ENCODE peak calls at places on chromosomes 1 and 21, in six cellular contexts. R is Peyer's patch; U is T-cell; G is stimulated activated CD8-positive, alpha-beta memory T cell treated with anti-CD3 and anti-CD28 coated beads, Interleukin-12 subunit alpha, Interleukin-12 subunit beta, amount 100 ng/mL, for 1 hour; L is colonic mucosa; W is putamen. A is an unnamed sample.
A peak's percentile ranks its signal among the peaks of the same experiment; 100 is the strongest.

GRCh38 chr1:171983584-171983983 is 142.3 kb downstream of the DNM3 start:
- DNase-seq in R (no peak), G (no peak), L (no peak), W (peak; percentile 39), U (no peak), A (no peak)

GRCh38 chr1:54989968-54990810 is 8.5 kb upstream of the BSND start:
- DNase-seq in G (no peak), U (no peak), R (no peak), L (no peak), W (no peak), A (no peak)

GRCh38 chr1:221522440-221523050 is 219.3 kb downstream of the DUSP10 start:
- DNase-seq in G (no peak), U (no peak), L (no peak), W (no peak), R (no peak), A (no peak)

GRCh38 chr1:201396859-201397464 is 2.2 kb downstream of the LAD1 start:
- DNase-seq in U (no peak), W (no peak), L (peak; percentile 87), R (no peak), G (no peak), A (no peak)

GRCh38 chr1:76145332-76145731 is 70.8 kb downstream of the ST6GALNAC3 start:
- DNase-seq in G (no peak), R (no peak), U (no peak), W (no peak), L (no peak), A (no peak)

GRCh38 chr21:43992121-43992520 is 20.0 kb upstream of the TRAPPC10 start:
- DNase-seq in L (no peak), U (no peak), R (no peak), W (no peak), G (no peak), A (no peak)

GRCh38 chr1:61337037-61337436 is 254.7 kb downstream of the NFIA start:
- DNase-seq in R (no peak), W (no peak), U (no peak), G (no peak), L (no peak), A (no peak)

GRCh38 chr1:89070509-89070908 is 5.5 kb upstream of the GBP1 start:
- DNase-seq in W (no peak), U (no peak), G (no peak), R (no peak), L (no peak), A (no peak)

GRCh38 chr1:118118469-118118868 is 66.6 kb downstream of the SPAG17 start:
- DNase-seq in W (no peak), U (no peak), G (no peak), L (peak; percentile 55), R (no peak), A (no peak)

GRCh38 chr1:24391882-24392603 is 21.5 kb downstream of the STPG1 start:
- DNase-seq in L (peak; percentile 77), U (no peak), R (peak; percentile 68), W (peak; percentile 57), G (peak; percentile 43), A (peak; percentile 40)

GRCh38 chr1:108747128-108747827 is 804 bp downstream of the STXBP3 start:
- DNase-seq in W (peak; percentile 80), L (peak; percentile 87), R (peak; percentile 65), U (no peak), G (peak; percentile 13), A (peak; percentile 14)

GRCh38 chr1:4585216-4585615 is 69.2 kb upstream of the AJAP1 start:
- DNase-seq in R (no peak), U (no peak), L (no peak), G (peak; percentile 2), W (no peak), A (peak; percentile 11)

GRCh38 chr1:55081188-55081904 is 42.0 kb downstream of the PCSK9 start:
- DNase-seq in U (no peak), G (no peak), W (no peak), R (no peak), L (no peak), A (no peak)

A was measured in T-helper 1 cell.